ENCODE peak calls at places on chromosomes 4 and X, in six cellular contexts. I, P, M, C, G and O are unnamed samples.

GRCh38 chr4:111066887-111067286 is 444.0 kb upstream of the PITX2 start:
- DNase-seq in I (no peak), P (peak), M (no peak), C (no peak), G (no peak), O (no peak)

GRCh38 chr4:173009129-173009823 is 159.3 kb upstream of the GALNT7 start:
- DNase-seq in I (no peak), P (no peak), M (no peak), C (no peak), G (peak), O (no peak)

GRCh38 chr4:39452860-39453587 is 5.7 kb downstream of the RPL9 start:
- DNase-seq in I (no peak), P (no peak), M (no peak), C (no peak), G (no peak), O (no peak)

GRCh38 chrX:147550217-147550616 is 361.5 kb upstream of the FMR1 start:
- DNase-seq in I (no peak), P (no peak), M (peak), C (no peak), G (no peak), O (peak)

GRCh38 chr4:81600511-81601269 is 129.0 kb upstream of the RASGEF1B start:
- DNase-seq in I (no peak), P (no peak), M (no peak), C (no peak), G (no peak), O (no peak)

GRCh38 chr4:6226506-6226905 is 26.2 kb upstream of the JAKMIP1 start:
- DNase-seq in I (no peak), P (no peak), M (no peak), C (no peak), G (no peak), O (no peak)

GRCh38 chrX:143437439-143437838 is 79.8 kb downstream of the SPANXN3 start:
- DNase-seq in I (no peak), P (no peak), M (peak), C (no peak), G (peak), O (peak)

GRCh38 chrX:24777660-24778059 is 83.9 kb downstream of the POLA1 start:
- DNase-seq in I (no peak), P (no peak), M (no peak), C (no peak), G (no peak), O (no peak)

GRCh38 chrX:1444896-1445480 is 7.7 kb downstream of the ASMTL start:
- DNase-seq in I (no peak), P (no peak), M (no peak), C (no peak), G (no peak), O (no peak)

GRCh38 chr4:6221851-6222760 is 21.8 kb upstream of the JAKMIP1 start:
- DNase-seq in I (no peak), P (no peak), M (peak), C (no peak), G (peak), O (peak)

GRCh38 chr4:102586644-102587021 is 85.5 kb downstream of the NFKB1 start:
- DNase-seq in I (no peak), P (no peak), M (no peak), C (no peak), G (no peak), O (no peak)

GRCh38 chr4:1746919-1747602 is 25.7 kb downstream of the TACC3 start:
- DNase-seq in I (no peak), P (no peak), M (no peak), C (no peak), G (no peak), O (no peak)

GRCh38 chr4:83558059-83558648 is 22.2 kb downstream of the GPAT3 start:
- DNase-seq in I (no peak), P (no peak), M (no peak), C (no peak), G (no peak), O (no peak)

GRCh38 chr4:174690665-174691064 is 138.4 kb downstream of the GLRA3 start:
- DNase-seq in I (no peak), P (no peak), M (no peak), C (no peak), G (no peak), O (no peak)

GRCh38 chr4:154618708-154619315 is 6.4 kb upstream of the FGG start:
- DNase-seq in I (no peak), P (peak), M (peak), C (no peak), G (peak), O (peak)

GRCh38 chr4:42736538-42736937 is 79.6 kb upstream of the ATP8A1 start:
- DNase-seq in I (no peak), P (no peak), M (no peak), C (no peak), G (no peak), O (no peak)

GRCh38 chrX:115898382-115899001 is 272.1 kb upstream of the AGTR2 start:
- DNase-seq in I (no peak), P (no peak), M (peak), C (no peak), G (no peak), O (peak)

GRCh38 chrX:85620466-85620865 is 241.0 kb upstream of the POF1B start:
- DNase-seq in I (no peak), P (no peak), M (no peak), C (no peak), G (no peak), O (no peak)

GRCh38 chr4:20331642-20332041 is 79.9 kb downstream of the SLIT2 start:
- DNase-seq in I (no peak), P (no peak), M (no peak), C (no peak), G (peak), O (no peak)

DNA sequence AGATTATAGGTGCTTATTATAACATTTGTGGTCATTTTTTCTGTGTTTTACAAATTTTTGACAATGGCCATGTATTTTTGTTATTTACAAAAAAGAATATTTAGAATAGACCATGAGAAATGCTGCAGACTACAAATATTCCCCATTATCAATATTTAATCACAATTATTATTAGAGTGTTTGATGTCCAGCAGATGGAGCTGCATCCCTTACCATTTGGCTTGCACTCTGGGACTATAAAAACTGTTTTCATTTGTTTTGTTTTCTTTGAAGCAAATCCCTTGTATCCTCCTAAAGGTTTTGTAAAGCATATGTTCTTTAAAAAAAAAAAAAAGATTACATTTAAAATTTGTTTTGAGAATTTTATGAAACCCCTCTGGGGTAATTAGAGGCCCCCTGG is 85.6 kb upstream of the CXorf66 start:
- DNase-seq in I (no peak), P (no peak), M (no peak), C (no peak), G (peak), O (no peak)
- TF ChIP-seq CTCF in I (no peak), P (peak), M (peak), C (no peak), G (peak), O (peak)

GRCh38 chr4:53618321-53618720 is 27.0 kb upstream of the LNX1 start:
- DNase-seq in I (no peak), P (no peak), M (no peak), C (no peak), G (no peak), O (no peak)

GRCh38 chr4:53619431-53619830 is 28.1 kb upstream of the LNX1 start:
- DNase-seq in I (no peak), P (no peak), M (no peak), C (no peak), G (no peak), O (no peak)

GRCh38 chr4:53617101-53617680 is 25.9 kb upstream of the LNX1 start:
- DNase-seq in I (no peak), P (no peak), M (no peak), C (no peak), G (no peak), O (no peak)

GRCh38 chr4:53622739-53623151 is 31.5 kb upstream of the LNX1 start:
- DNase-seq in I (no peak), P (peak), M (no peak), C (no peak), G (peak), O (no peak)

DNA sequence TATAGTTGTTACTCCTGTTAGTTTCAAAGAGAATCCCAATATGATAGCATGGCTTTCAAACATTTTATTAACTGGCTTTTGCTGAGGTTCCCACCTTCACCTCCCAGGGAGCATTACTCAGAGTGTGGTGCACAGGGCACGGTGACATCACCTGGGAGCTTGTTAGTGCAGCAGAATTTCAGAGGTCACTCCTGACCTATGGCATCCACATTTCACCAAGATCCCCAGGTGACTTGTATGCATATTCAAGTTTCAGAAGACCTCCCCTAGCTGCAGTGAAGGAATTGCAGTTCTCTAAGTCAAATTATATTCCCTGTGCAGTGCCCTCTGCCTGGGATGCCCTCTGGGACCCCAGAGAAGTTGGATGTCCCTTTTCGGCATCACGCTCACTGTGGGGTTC is 29.7 kb upstream of the LNX1 start:
- DNase-seq in I (no peak), P (no peak), M (no peak), C (no peak), G (no peak), O (no peak)
- TF ChIP-seq CTCF in I (no peak), P (peak), M (peak), C (no peak), G (peak), O (no peak)

GRCh38 chr4:7330811-7331681 is 103.7 kb downstream of the PSAPL1 start:
- DNase-seq in I (no peak), P (no peak), M (no peak), C (no peak), G (no peak), O (no peak)

GRCh38 chr4:7327341-7327885 is 107.3 kb downstream of the PSAPL1 start:
- DNase-seq in I (no peak), P (no peak), M (no peak), C (no peak), G (no peak), O (no peak)

GRCh38 chr4:7330031-7330596 is 104.6 kb downstream of the PSAPL1 start:
- DNase-seq in I (no peak), P (no peak), M (no peak), C (no peak), G (no peak), O (no peak)

GRCh38 chr4:7328162-7328912 is 106.4 kb downstream of the PSAPL1 start:
- DNase-seq in I (no peak), P (no peak), M (no peak), C (no peak), G (no peak), O (no peak)

DNA sequence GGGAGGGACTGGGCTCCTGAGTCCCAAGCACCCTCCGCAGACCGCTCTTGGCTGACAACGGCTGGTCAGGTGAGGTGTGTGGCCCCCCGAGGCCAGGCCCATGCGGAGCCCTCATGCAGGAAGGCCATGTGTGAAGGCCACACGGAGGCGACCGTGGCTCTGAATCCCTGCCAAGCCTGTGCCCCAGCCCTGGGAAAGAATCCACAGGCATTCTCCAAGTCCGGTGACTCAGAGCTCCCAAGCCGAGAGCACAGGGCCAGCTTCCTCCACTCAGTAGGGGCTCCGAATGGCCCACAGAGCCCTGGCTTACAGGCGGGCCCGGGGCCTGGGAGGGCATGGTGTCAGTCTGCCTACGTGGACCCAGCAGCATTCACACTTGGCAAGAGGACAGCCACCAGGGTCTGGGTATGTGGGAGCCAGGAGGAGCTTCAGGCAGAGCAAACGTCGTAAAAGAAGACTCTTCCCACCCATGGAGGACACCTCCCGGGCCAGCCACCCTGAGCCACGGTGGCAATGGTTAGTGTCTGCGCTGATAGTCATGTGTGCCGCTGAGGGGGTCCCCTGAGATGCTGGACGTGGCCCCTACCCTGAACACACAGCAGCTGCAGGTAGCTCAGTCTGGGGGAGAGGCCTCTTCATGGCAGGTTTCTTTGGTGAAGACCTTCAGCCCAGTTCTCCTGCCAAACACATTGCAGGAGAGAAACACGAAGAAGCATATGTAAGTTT is 105.7 kb downstream of the PSAPL1 start:
- DNase-seq in I (peak), P (peak), M (no peak), C (no peak), G (peak), O (no peak)
- TF ChIP-seq CTCF in I (no peak), P (no peak), M (peak), C (no peak), G (no peak), O (no peak)

GRCh38 chr4:184101711-184102110 is 116.0 kb downstream of the ENPP6 start:
- DNase-seq in I (no peak), P (no peak), M (peak), C (no peak), G (no peak), O (no peak)

GRCh38 chr4:184099033-184099432 is 118.6 kb downstream of the ENPP6 start:
- DNase-seq in I (no peak), P (no peak), M (no peak), C (no peak), G (no peak), O (no peak)

GRCh38 chr4:184099541-184099966 is 118.1 kb downstream of the ENPP6 start:
- DNase-seq in I (no peak), P (no peak), M (peak), C (no peak), G (no peak), O (no peak)

GRCh38 chr4:184102488-184102887 is 115.2 kb downstream of the ENPP6 start:
- DNase-seq in I (no peak), P (no peak), M (peak), C (no peak), G (no peak), O (no peak)

GRCh38 chr4:184100297-184100885 is 117.3 kb downstream of the ENPP6 start:
- DNase-seq in I (no peak), P (no peak), M (peak), C (no peak), G (peak), O (peak)
- TF ChIP-seq CTCF in I (peak), P (peak), M (peak), C (peak), G (peak), O (no peak)